ENCODE peak calls at places on chromosomes 2 and 18, in four cellular contexts. Q, X, A and I are unnamed samples.

GRCh38 chr2:8234757-8235374 is 447.0 kb upstream of the ID2 start:
- DNase-seq in Q (no peak), X (peak), A (no peak), I (no peak)

GRCh38 chr18:22346342-22346967 is 71.3 kb downstream of the CTAGE1 start:
- DNase-seq in Q (no peak), X (no peak), A (no peak), I (no peak)

GRCh38 chr2:239133945-239134570 is 266.8 kb downstream of the HDAC4 start:
- DNase-seq in Q (no peak), X (no peak), A (no peak), I (no peak)

GRCh38 chr18:46346896-46347630 is 242.9 kb downstream of the HAUS1 start:
- DNase-seq in Q (no peak), X (no peak), A (no peak), I (no peak)

GRCh38 chr18:72878561-72878960 is 10.8 kb upstream of the NETO1 start:
- DNase-seq in Q (no peak), X (no peak), A (no peak), I (no peak)

GRCh38 chr2:38057651-38058410 is 18.1 kb downstream of the CYP1B1 start:
- DNase-seq in Q (no peak), X (no peak), A (no peak), I (no peak)

GRCh38 chr2:69056071-69056470 is 43.1 kb downstream of the ANTXR1 start:
- DNase-seq in Q (no peak), X (no peak), A (no peak), I (no peak)

GRCh38 chr2:231297108-231297908 is 98.2 kb upstream of the B3GNT7 start:
- DNase-seq in Q (peak), X (peak), A (peak), I (peak)

GRCh38 chr18:37521500-37522465 is 43.8 kb downstream of the CELF4 start:
- DNase-seq in Q (no peak), X (no peak), A (no peak), I (no peak)

GRCh38 chr2:152396763-152397162 is 61.8 kb downstream of the FMNL2 start:
- DNase-seq in Q (no peak), X (no peak), A (no peak), I (no peak)

GRCh38 chr2:223297788-223298187 is 245.8 kb downstream of the KCNE4 start:
- DNase-seq in Q (no peak), X (no peak), A (no peak), I (no peak)

GRCh38 chr2:74188018-74188601 is 9.4 kb upstream of the MOB1A start:
- DNase-seq in Q (no peak), X (no peak), A (peak), I (no peak)

GRCh38 chr2:116510117-116510671 is 1304.3 kb upstream of the DDX18 start:
- DNase-seq in Q (no peak), X (no peak), A (peak), I (no peak)

GRCh38 chr18:36296591-36297418 is 708 bp upstream of the FHOD3 start:
- DNase-seq in Q (peak), X (no peak), A (peak), I (peak)

GRCh38 chr2:108641766-108642165 is 77.5 kb upstream of the RANBP2 start:
- DNase-seq in Q (no peak), X (no peak), A (no peak), I (no peak)

GRCh38 chr18:27185025-27185763 is at the start of gene CHST9:
- DNase-seq in Q (no peak), X (no peak), A (no peak), I (peak)

GRCh38 chr2:186496401-186496800 is 10.3 kb downstream of the ZC3H15 start:
- DNase-seq in Q (no peak), X (no peak), A (no peak), I (no peak)

GRCh38 chr2:205051417-205051816 is 506.1 kb downstream of the PARD3B start:
- DNase-seq in Q (no peak), X (no peak), A (no peak), I (no peak)

GRCh38 chr2:226179010-226179409 is 620.6 kb downstream of the IRS1 start:
- DNase-seq in Q (no peak), X (no peak), A (no peak), I (no peak)

GRCh38 chr2:157172239-157172638 is 85.3 kb upstream of the GALNT5 start:
- DNase-seq in Q (no peak), X (no peak), A (no peak), I (no peak)

GRCh38 chr18:10497350-10497749 is 28.5 kb upstream of the NAPG start:
- DNase-seq in Q (no peak), X (no peak), A (no peak), I (no peak)

GRCh38 chr2:96259497-96259921 is 6.3 kb downstream of the TMEM127 start:
- DNase-seq in Q (no peak), X (no peak), A (peak), I (no peak)

GRCh38 chr2:65479528-65479927 is 47.1 kb upstream of the SPRED2 start:
- DNase-seq in Q (no peak), X (no peak), A (no peak), I (no peak)

GRCh38 chr2:106193491-106193976 is 567 bp downstream of the UXS1 start:
- DNase-seq in Q (peak), X (no peak), A (peak), I (peak)

GRCh38 chr2:124145982-124146381 is 120.9 kb downstream of the CNTNAP5 start:
- DNase-seq in Q (no peak), X (no peak), A (no peak), I (no peak)

GRCh38 chr2:590214-591175 is 86.7 kb downstream of the TMEM18 start:
- DNase-seq in Q (no peak), X (no peak), A (no peak), I (no peak)

GRCh38 chr2:207221731-207222130 is 56.0 kb upstream of the KLF7 start:
- DNase-seq in Q (no peak), X (no peak), A (no peak), I (no peak)

GRCh38 chr2:208020253-208020652 is 5.1 kb downstream of the PLEKHM3 start:
- DNase-seq in Q (no peak), X (no peak), A (no peak), I (no peak)

GRCh38 chr18:74496508-74497307 is 545 bp downstream of the CNDP2 start:
- DNase-seq in Q (no peak), X (no peak), A (peak), I (peak)

GRCh38 chr2:240796543-240797499 is 23.2 kb downstream of the KIF1A start:
- DNase-seq in Q (no peak), X (no peak), A (no peak), I (no peak)

GRCh38 chr2:2662847-2663356 is 331.8 kb upstream of the MYT1L start:
- DNase-seq in Q (no peak), X (no peak), A (no peak), I (no peak)

GRCh38 chr18:59814872-59815271 is 84.9 kb upstream of the PMAIP1 start:
- DNase-seq in Q (no peak), X (no peak), A (no peak), I (no peak)

GRCh38 chr2:85958731-85959130 is 69.9 kb upstream of the ST3GAL5 start:
- DNase-seq in Q (no peak), X (no peak), A (no peak), I (no peak)

GRCh38 chr2:23711979-23712755 is 214.8 kb downstream of the ATAD2B start:
- DNase-seq in Q (no peak), X (no peak), A (no peak), I (no peak)

GRCh38 chr2:42794271-42795046 is 2.1 kb upstream of the HAAO start:
- DNase-seq in Q (peak), X (no peak), A (peak), I (no peak)
- TF ChIP-seq TARDBP in Q (no peak), X (no peak), A (peak), I (no peak)

DNA sequence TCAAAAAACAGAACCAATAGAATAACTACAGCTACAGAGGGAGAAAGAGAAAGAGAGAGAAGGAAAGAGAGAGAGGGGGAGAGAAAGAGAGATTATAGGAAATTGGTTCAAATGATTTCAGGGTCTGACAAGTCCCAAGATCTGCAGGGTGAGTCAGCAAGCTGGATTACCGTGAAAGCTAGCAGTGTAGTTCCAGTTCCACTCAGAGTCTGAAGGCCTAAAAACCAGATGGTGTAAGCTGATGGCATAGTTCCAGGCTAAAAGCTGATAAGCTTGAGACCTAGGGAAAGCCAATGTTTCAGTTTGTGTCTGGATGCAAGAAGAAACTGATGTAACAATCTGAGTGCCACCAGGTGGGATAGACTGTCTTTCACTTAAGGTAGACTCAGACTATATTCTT is 397.7 kb downstream of the TRIB2 start:
- DNase-seq in Q (no peak), X (no peak), A (no peak), I (no peak)
- TF ChIP-seq TARDBP in Q (no peak), X (no peak), A (no peak), I (no peak)

GRCh38 chr18:49561127-49561376 is 805 bp upstream of the LIPG start:
- DNase-seq in Q (no peak), X (no peak), A (no peak), I (no peak)
- TF ChIP-seq TARDBP in Q (no peak), X (no peak), A (no peak), I (no peak)

GRCh38 chr18:13405305-13406038 is 186.9 kb downstream of the LDLRAD4 start:
- DNase-seq in Q (no peak), X (no peak), A (no peak), I (no peak)
- TF ChIP-seq TARDBP in Q (no peak), X (no peak), A (no peak), I (no peak)

DNA sequence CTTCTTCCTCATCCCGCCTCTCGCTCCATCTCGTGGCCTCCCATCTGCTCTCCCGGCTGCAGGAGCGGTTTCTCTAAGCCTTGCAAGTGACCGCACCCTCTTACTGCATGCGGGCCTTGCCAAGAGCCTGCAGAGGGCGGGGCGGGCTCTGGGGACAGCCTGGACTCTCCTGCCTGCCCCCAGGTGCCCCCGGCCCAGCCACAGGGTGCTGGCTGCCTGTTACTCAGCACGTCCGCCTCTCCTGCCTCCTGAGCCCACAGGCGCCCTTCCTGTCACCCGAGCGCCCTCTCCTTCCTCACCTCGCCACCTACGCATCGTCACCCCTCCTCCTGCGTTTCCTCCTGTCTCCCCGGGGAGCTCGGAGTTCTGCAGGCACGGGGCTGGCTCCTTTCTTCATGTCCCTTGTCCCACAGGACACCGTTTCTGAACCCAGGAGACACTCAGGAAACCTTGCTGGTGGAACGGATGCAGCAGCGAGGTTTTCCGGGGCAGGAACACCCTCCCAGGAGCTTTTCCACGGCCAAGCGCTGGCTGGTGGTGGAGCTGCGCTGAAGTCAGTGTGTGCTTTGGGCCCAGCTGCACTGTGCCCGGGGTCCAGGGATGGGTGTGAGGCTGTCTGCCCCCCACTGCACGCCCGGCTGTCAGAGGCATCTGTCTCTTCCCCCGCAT is 28.5 kb downstream of the HPCAL1 start:
- DNase-seq in Q (peak), X (peak), A (no peak), I (no peak)
- TF ChIP-seq TARDBP in Q (no peak), X (no peak), A (no peak), I (no peak)

DNA sequence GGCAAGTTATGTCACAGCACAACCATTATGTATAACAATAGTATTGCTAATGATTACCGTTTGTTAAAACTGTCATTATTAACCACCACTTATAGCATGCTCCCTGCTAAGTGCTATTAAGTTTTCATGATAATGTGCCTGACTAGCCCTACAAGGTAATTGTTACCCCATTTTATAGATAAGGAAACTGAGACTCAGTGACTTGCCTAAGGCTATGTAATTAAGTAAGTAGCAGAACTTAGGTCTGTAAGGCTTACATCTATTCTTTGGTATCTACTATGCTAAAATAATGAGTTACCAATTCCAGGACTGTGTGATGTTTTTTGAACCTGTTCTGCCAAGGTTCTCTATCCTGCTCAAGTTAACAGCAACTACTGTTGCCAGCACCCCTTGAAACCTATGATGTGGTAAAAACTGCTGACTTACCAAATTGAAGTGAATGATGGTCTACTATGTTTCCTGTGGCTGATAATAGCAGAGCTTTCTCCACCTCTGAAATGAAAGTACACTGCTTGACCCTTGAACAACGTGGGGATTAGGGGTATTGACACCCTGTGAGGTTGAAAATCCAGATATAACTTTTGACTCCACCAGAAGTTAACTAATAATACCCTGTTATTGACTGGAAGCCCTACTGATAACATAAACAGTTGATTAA is 18.2 kb downstream of the ACVR2A start:
- DNase-seq in Q (no peak), X (no peak), A (peak), I (no peak)
- TF ChIP-seq TARDBP in Q (no peak), X (no peak), A (no peak), I (no peak)

GRCh38 chr2:104658840-104659591 is 194.9 kb upstream of the POU3F3 start:
- DNase-seq in Q (no peak), X (no peak), A (no peak), I (no peak)
- TF ChIP-seq TARDBP in Q (no peak), X (no peak), A (no peak), I (no peak)